ENCODE peak calls at places on chromosomes 5 and 9, in nine cellular contexts. U is SK-N-SH, J is GM23248, D is kidney, Z is K562, E is endodermal cell, O is GM12878, G is fibroblast of lung, R is neuronal stem cell. S is an unnamed sample.

GRCh38 chr5:169336234-169336633 is 35.3 kb upstream of the SLIT3 start:
- DNase-seq in U (peak; percentile 24), J (no peak), D (no peak), Z (no peak), E (no peak), O (no peak), G (no peak), R (no peak), S (no peak)

GRCh38 chr5:121171834-121172233 is 679.8 kb upstream of the FTMT start:
- DNase-seq in U (no peak), J (peak; percentile 23), D (no peak), Z (no peak), E (no peak), O (no peak), G (peak; percentile 31), R (no peak), S (no peak)

GRCh38 chr9:69180670-69181069 is 6.6 kb downstream of the TJP2 start:
- DNase-seq in U (peak; percentile 74), J (peak; percentile 96), D (no peak), Z (peak; percentile 87), E (no peak), O (no peak), G (peak; percentile 97), R (no peak), S (peak; percentile 48)

GRCh38 chr9:79885093-79885857 is 313.5 kb downstream of the TLE4 start:
- DNase-seq in U (no peak), J (no peak), D (no peak), Z (no peak), E (no peak), O (no peak), G (no peak), R (no peak), S (no peak)

GRCh38 chr9:35606138-35606504 is 1.1 kb downstream of the TESK1 start:
- DNase-seq in U (peak; percentile 59), J (no peak), D (no peak), Z (no peak), E (no peak), O (no peak), G (no peak), R (no peak), S (no peak)

GRCh38 chr5:122600924-122601323 is 174.0 kb upstream of the SNX2 start:
- DNase-seq in U (no peak), J (no peak), D (no peak), Z (no peak), E (no peak), O (no peak), G (no peak), R (no peak), S (no peak)

GRCh38 chr5:122498163-122498562 is 186.1 kb downstream of the SNCAIP start:
- DNase-seq in U (peak; percentile 32), J (peak; percentile 32), D (no peak), Z (no peak), E (peak; percentile 86), O (no peak), G (peak; percentile 20), R (peak; percentile 27), S (no peak)

GRCh38 chr5:156423597-156423996 is 96.6 kb downstream of the SGCD start:
- DNase-seq in U (no peak), J (no peak), D (no peak), Z (no peak), E (no peak), O (no peak), G (no peak), R (no peak), S (no peak)

GRCh38 chr9:105901514-105902109 is 207.3 kb downstream of the TMEM38B start:
- DNase-seq in U (peak; percentile 84), J (peak; percentile 19), D (no peak), Z (peak; percentile 40), E (peak; percentile 88), O (no peak), G (peak; percentile 23), R (peak; percentile 56), S (no peak)

GRCh38 chr5:158637039-158637438 is 462.7 kb downstream of the EBF1 start:
- DNase-seq in U (no peak), J (no peak), D (no peak), Z (no peak), E (no peak), O (no peak), G (no peak), R (no peak), S (no peak)

GRCh38 chr9:2570615-2571479 is 50.7 kb upstream of the VLDLR start:
- DNase-seq in U (peak; percentile 11), J (peak; percentile 45), D (peak; percentile 90), Z (peak; percentile 70), E (no peak), O (peak; percentile 78), G (peak; percentile 93), R (no peak), S (peak; percentile 96)

GRCh38 chr5:58094031-58094430 is 365.9 kb downstream of the PLK2 start:
- DNase-seq in U (no peak), J (peak; percentile 43), D (no peak), Z (no peak), E (no peak), O (peak; percentile 3), G (no peak), R (no peak), S (no peak)

GRCh38 chr5:52648726-52649125 is 139.0 kb upstream of the ITGA1 start:
- DNase-seq in U (no peak), J (no peak), D (no peak), Z (no peak), E (no peak), O (no peak), G (no peak), R (no peak), S (no peak)

DNA sequence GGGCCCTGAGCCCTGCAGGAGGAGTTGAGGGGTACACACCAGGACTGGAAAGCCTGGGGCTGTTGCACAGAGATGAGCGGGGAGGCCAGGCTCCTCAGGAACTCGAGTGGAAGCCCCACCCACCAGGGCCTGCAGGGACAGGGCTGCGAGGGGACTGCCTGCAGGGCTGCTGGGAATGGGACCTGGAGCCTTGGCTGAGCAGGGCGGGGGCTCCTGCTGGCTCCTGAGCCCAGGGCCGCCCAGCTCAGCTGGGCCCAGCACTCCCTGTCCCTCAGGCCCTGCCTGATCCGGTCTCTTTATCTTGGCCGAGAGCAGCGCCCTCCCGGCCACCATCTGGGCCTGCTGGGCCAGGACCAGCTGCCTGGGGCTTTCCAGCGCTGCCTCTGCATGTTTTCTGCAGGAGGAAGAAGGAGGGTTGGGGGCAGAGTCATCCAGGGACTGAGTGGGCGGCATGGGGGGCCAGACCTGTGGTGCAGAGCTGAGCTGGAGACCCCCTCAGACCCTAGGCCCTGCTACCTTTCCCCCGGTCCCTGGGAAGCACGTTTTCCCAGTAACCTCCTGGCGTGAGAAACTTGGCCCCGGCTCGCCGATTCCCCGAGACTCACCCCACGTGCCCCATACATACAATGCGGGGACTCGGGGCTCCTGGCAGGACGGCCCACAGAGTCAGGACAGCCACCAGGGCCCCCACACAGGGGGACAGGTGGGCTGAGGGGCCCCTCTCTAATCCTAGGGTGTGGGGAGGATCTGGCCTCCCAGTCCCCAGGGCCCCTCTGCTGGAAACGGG is 9.4 kb downstream of the LCN12 start:
- DNase-seq in U (peak; percentile 66), J (no peak), D (no peak), Z (no peak), E (no peak), O (no peak), G (no peak), R (no peak), S (no peak)
- H3K4me1 ChIP-seq in U (no peaks in the 10 kb centered on the region), J (no peaks in the 10 kb centered on the region), D (peaks cover 3% of the 10 kb centered on the region), Z (peaks cover 26% of the 10 kb centered on the region), E (no peaks in the 10 kb centered on the region), O (peaks cover 7% of the 10 kb centered on the region), G (no peaks in the 10 kb centered on the region), R (peaks cover 8% of the 10 kb centered on the region), S (no peaks in the 10 kb centered on the region)

DNA sequence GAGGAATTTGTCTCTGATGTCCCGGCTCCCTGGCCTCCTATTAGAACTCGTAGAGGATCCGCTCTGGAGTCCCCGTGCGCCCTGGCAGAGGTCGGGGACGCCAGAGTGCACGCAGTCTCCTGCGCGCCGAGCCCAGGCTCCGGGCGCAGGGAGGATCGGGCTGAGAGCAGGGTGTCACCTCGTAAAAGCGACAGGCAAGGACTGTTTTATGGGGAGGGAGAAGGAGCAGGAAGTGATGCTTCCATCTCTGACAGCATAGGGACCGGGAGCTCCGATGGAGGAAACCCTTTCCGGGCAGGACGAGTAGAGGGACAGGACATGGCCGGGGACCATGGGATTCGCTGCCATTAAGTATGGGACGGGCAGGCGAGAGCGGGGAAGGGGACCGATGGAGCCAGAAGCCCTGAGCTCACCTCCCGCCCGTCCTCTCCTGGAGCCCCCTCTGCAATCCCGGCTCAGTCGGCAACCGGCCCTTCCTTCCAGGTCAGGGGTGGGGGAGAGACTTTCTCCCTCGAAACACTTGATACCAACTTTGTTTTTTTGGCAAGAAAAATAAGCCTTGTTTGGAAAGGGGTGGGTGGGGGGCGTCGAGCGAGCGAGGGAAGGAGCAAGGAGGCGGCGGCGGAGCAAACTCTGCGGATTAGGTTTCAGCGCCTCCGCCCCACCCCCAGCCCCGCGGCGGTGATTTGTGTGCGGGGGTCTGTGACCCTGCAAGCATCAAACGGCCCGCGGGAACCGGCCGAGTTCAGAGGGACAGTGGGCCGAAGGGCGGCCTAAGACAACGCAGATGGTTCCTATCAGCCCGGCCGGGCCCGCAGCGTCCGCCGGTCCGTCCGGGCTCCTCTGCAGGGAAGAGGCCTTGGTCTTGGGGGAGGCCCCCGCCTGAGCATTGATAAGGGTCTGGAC is 12.6 kb downstream of the LMX1B start:
- DNase-seq in U (no peak), J (no peak), D (no peak), Z (no peak), E (peak; percentile 81), O (no peak), G (no peak), R (no peak), S (no peak)
- H3K4me3 ChIP-seq in U (no peak overlapping the region), J (no peak overlapping the region), D (no peak overlapping the region), Z (no peak overlapping the region), E (peak overlapping the region; percentile 75), O (peak overlapping the region; percentile 23), G (no peak overlapping the region), R (no peak overlapping the region), S (peak overlapping the region; percentile 17)

DNA sequence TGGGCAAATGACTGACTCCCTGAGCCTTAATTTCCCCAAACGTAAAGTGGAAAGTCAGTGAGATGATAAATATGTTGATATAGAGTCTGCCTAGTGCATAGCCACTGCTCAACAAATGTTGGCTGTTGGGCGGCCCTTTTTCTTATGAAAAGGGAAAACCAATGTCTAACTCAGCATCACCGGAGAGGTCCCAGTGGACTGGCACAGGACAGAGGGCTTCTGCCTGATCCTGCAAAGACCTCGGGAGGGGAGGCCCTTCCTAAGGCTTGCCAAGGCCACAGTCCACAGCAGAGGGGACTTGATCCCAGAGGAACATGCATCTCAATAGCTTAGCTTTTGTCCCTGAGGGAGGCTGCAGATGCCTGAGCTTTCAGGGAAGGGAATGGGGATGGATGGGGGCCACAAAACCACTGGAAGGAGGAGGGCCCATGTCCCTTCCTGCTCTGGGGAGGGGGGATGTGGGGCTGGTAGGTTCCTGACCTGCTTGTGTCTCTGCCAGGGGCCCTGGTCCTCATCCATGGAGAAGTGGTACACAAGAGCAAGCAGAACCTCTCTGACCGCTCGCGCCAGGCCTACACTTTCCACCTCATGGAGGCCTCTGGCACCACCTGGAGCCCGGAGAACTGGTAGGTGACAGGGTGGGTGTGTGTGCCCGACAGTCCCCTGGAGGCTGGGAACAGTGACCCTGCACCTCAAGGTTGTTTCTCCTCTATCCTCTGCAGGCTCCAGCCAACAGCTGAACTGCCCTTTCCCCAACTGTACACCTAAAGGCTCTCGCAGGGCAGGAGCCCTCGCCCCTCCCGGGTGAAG is 6.3 kb downstream of the DOLK start:
- DNase-seq in U (no peak), J (no peak), D (peak; percentile 68), Z (no peak), E (no peak), O (no peak), G (no peak), R (no peak), S (no peak)
- H3K9ac ChIP-seq in U (no peak overlapping the region), J (no peak overlapping the region), D (no peak overlapping the region), Z (no peak overlapping the region), E (no peak overlapping the region), O (no peak overlapping the region), G (no peak overlapping the region), R (no peak overlapping the region), S (no peak overlapping the region)

GRCh38 chr9:95029251-95029650 is 288.3 kb downstream of the FANCC start:
- DNase-seq in U (no peak), J (no peak), D (no peak), Z (no peak), E (no peak), O (no peak), G (no peak), R (no peak), S (no peak)
- H3K4me1 ChIP-seq in U (peaks cover 22% of the 10 kb centered on the region), J (peaks cover 59% of the 10 kb centered on the region), D (peaks cover 50% of the 10 kb centered on the region), Z (peaks cover 14% of the 10 kb centered on the region), E (peaks cover 18% of the 10 kb centered on the region), O (no peaks in the 10 kb centered on the region), G (peaks cover 20% of the 10 kb centered on the region), R (peaks cover 12% of the 10 kb centered on the region), S (peaks cover 8% of the 10 kb centered on the region)